ENCODE peak calls at places on chromosomes 5 and 9, in five cellular contexts. D, T, K, G and F are unnamed samples.

GRCh38 chr9:109418827-109419226 is 79.3 kb downstream of the PTPN3 start:
- DNase-seq in D (no peak), T (no peak), K (no peak), G (no peak), F (no peak)

GRCh38 chr5:78269088-78269703 is 25.3 kb downstream of the AP3B1 start:
- DNase-seq in D (peak), T (no peak), K (no peak), G (no peak), F (no peak)

GRCh38 chr5:135930029-135930948 is 24.5 kb downstream of the LECT2 start:
- DNase-seq in D (peak), T (no peak), K (no peak), G (no peak), F (no peak)

GRCh38 chr5:44839018-44839681 is 30.4 kb downstream of the MRPS30 start:
- DNase-seq in D (no peak), T (no peak), K (no peak), G (no peak), F (no peak)

GRCh38 chr5:31809037-31809910 is 170.3 kb downstream of the PDZD2 start:
- DNase-seq in D (peak), T (peak), K (peak), G (peak), F (peak)

GRCh38 chr5:113330533-113331200 is 104.1 kb downstream of the TSSK1B start:
- DNase-seq in D (peak), T (no peak), K (no peak), G (peak), F (peak)

GRCh38 chr5:84227221-84227620 is 157.5 kb downstream of the EDIL3 start:
- DNase-seq in D (no peak), T (no peak), K (no peak), G (no peak), F (no peak)

GRCh38 chr5:107687937-107688336 is 17.2 kb upstream of the EFNA5 start:
- DNase-seq in D (no peak), T (no peak), K (no peak), G (no peak), F (no peak)

GRCh38 chr5:75006821-75007536 is 45.4 kb downstream of the GCNT4 start:
- DNase-seq in D (no peak), T (no peak), K (no peak), G (no peak), F (no peak)

GRCh38 chr9:137498720-137499150 is 39.6 kb upstream of the NSMF start:
- DNase-seq in D (no peak), T (no peak), K (no peak), G (no peak), F (no peak)

GRCh38 chr9:112002131-112002846 is 105.7 kb downstream of the UGCG start:
- DNase-seq in D (no peak), T (no peak), K (no peak), G (no peak), F (no peak)

GRCh38 chr5:100186181-100186580 is 349.0 kb upstream of the FAM174A start:
- DNase-seq in D (no peak), T (no peak), K (no peak), G (no peak), F (no peak)

GRCh38 chr5:61184708-61185107 is 22.4 kb upstream of the SMIM15 start:
- DNase-seq in D (no peak), T (no peak), K (no peak), G (no peak), F (peak)

GRCh38 chr9:123749580-123750202 is 180.2 kb downstream of the DENND1A start:
- DNase-seq in D (no peak), T (no peak), K (no peak), G (no peak), F (no peak)

GRCh38 chr9:91231619-91232018 is 130.1 kb downstream of the AUH start:
- DNase-seq in D (no peak), T (no peak), K (no peak), G (no peak), F (no peak)
- TF ChIP-seq CTCF in D (no peak), T (no peak), K (no peak), G (no peak), F (no peak)

GRCh38 chr5:73763300-73764032 is 137.5 kb downstream of the ARHGEF28 start:
- DNase-seq in D (peak), T (no peak), K (no peak), G (no peak), F (no peak)

GRCh38 chr5:73764996-73765395 is 139.0 kb downstream of the ARHGEF28 start:
- DNase-seq in D (peak), T (no peak), K (no peak), G (no peak), F (no peak)

GRCh38 chr5:73764586-73764985 is 138.6 kb downstream of the ARHGEF28 start:
- DNase-seq in D (peak), T (no peak), K (no peak), G (no peak), F (peak)

GRCh38 chr5:73757421-73757820 is 131.4 kb downstream of the ARHGEF28 start:
- DNase-seq in D (no peak), T (no peak), K (no peak), G (no peak), F (no peak)

GRCh38 chr5:73759771-73760170 is 133.8 kb downstream of the ARHGEF28 start:
- DNase-seq in D (no peak), T (no peak), K (no peak), G (no peak), F (no peak)
- TF ChIP-seq CTCF in D (no peak), T (no peak), K (no peak), G (no peak), F (no peak)

GRCh38 chr9:90953805-90954204 is 152.2 kb downstream of the SYK start:
- DNase-seq in D (no peak), T (no peak), K (no peak), G (no peak), F (no peak)
- TF ChIP-seq CTCF in D (no peak), T (no peak), K (no peak), G (no peak), F (no peak)

GRCh38 chr5:131495536-131496399 is 139.3 kb downstream of the RAPGEF6 start:
- DNase-seq in D (no peak), T (no peak), K (no peak), G (no peak), F (no peak)

GRCh38 chr5:131491749-131492148 is 143.3 kb downstream of the RAPGEF6 start:
- DNase-seq in D (no peak), T (no peak), K (no peak), G (no peak), F (no peak)

DNA sequence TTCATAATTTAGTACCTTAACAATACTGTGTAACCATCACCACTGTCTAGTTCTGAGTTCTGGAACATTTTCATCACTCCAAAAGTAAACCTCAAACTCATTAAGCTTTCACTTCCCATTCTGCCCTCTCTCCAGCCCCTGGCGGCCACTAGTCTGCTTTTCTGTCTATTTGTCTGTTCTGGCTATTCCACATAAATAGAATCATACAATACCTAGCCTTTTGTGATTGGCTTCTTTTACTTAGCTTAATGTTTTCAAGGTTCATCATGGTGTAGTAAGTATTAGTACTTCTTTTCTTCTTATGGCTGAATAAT is 138.7 kb downstream of the RAPGEF6 start:
- DNase-seq in D (no peak), T (no peak), K (no peak), G (no peak), F (no peak)
- TF ChIP-seq CTCF in D (no peak), T (no peak), K (no peak), G (no peak), F (no peak)

DNA sequence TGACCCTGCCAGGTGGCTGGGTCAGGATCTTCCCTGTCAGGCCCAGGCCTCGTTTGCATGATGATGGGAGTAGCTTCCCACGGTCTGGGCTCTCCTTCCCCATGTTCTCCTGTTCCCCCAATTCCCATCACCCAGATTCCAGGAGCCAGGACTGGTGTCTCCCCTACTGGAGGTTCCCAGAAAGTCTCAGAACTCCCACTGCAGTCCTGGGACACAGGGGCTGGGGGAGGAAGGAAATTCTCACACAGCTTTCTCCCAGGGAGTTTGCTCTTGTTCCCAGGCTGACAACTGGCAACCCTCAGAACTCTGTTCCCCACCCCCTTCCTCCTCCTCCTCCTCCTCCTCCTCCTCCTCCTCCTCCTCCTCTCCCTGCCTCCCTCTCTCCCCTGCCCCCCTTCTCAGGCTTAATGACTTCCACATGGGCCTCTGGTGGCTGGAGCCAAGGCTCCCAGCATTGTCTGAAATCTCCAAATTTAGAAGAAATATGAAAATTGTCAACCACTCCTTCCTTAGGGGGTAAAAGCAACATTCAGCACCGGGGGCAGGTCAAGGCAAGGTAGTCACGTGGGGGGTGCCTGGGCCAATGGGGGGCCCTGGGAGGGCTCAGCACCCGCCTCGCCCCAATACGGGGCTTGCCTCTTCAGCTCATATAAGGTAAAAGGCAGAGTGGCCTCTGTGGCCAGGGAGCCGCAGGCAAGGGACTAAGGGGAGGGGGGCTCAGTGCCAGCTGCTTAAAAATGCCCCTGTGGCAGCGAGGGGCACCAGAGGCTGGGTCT is 27.3 kb upstream of the IL17B start:
- DNase-seq in D (no peak), T (peak), K (peak), G (no peak), F (no peak)
- TF ChIP-seq CTCF in D (no peak), T (no peak), K (peak), G (no peak), F (no peak)

GRCh38 chr9:91138760-91139159 is 223.0 kb downstream of the AUH start:
- DNase-seq in D (peak), T (no peak), K (no peak), G (no peak), F (no peak)
- TF ChIP-seq CTCF in D (no peak), T (no peak), K (no peak), G (no peak), F (no peak)